ENCODE peak calls at places on chromosomes 5 and 9, in seven cellular contexts. V, K, W, P, U, J and A are unnamed samples. For H3K36me3, the result is how much of the 10 kb centered on the place peaks cover.

GRCh38 chr5:160507181-160507811 is 85.6 kb downstream of the PTTG1 start:
- DNase-seq in U (no peak), W (peak), K (no peak), P (no peak), J (no peak), V (no peak), A (no peak)

GRCh38 chr9:98536542-98537173 is 172.1 kb downstream of the GABBR2 start:
- DNase-seq in P (no peak), W (no peak), U (no peak), K (no peak), J (no peak), V (peak), A (no peak)

GRCh38 chr9:126614088-126614454 is 343 bp downstream of the LMX1B start:
- DNase-seq in K (no peak), U (no peak), P (no peak), J (no peak), W (no peak), V (no peak), A (peak)

GRCh38 chr5:163362806-163363788 is 74.3 kb upstream of the CCNG1 start:
- DNase-seq in V (no peak), J (no peak), P (no peak), W (no peak), K (no peak), U (no peak), A (no peak)

GRCh38 chr5:4205408-4205807 is 609.8 kb downstream of the IRX1 start:
- DNase-seq in U (no peak), V (no peak), W (no peak), J (no peak), P (no peak), K (no peak), A (no peak)

GRCh38 chr9:138101444-138102234 is 224.1 kb downstream of the CACNA1B start:
- DNase-seq in V (peak), K (no peak), J (no peak), W (no peak), U (no peak), P (peak), A (no peak)

GRCh38 chr9:129154866-129155477 is 23.1 kb downstream of the IER5L start:
- DNase-seq in P (no peak), K (no peak), V (no peak), U (no peak), W (no peak), J (no peak), A (no peak)

GRCh38 chr9:85884236-85884635 is 56.7 kb upstream of the NAA35 start:
- DNase-seq in U (no peak), K (no peak), P (no peak), V (no peak), W (no peak), J (no peak), A (no peak)

GRCh38 chr5:148491793-148492184 is 108.0 kb downstream of the FBXO38 start:
- DNase-seq in J (no peak), U (no peak), K (no peak), P (no peak), V (no peak), W (no peak), A (no peak)

GRCh38 chr5:67050125-67050524 is 146.5 kb downstream of the CD180 start:
- DNase-seq in W (no peak), J (no peak), P (no peak), U (no peak), K (no peak), V (no peak), A (no peak)

GRCh38 chr9:137194909-137195308 is 5.6 kb downstream of the TPRN start:
- DNase-seq in W (no peak), P (no peak), K (no peak), U (no peak), J (no peak), V (no peak), A (no peak)

GRCh38 chr5:83340511-83340918 is 131.0 kb upstream of the VCAN start:
- DNase-seq in J (no peak), K (no peak), U (no peak), P (no peak), V (no peak), W (no peak), A (no peak)

GRCh38 chr5:96434201-96434645 is 1.2 kb upstream of the PCSK1 start:
- DNase-seq in V (peak), P (peak), K (peak), U (peak), J (peak), W (peak), A (no peak)

GRCh38 chr5:76000586-76000985 is 82.6 kb upstream of the SV2C start:
- DNase-seq in J (no peak), W (no peak), V (no peak), P (no peak), K (no peak), U (no peak), A (no peak)

GRCh38 chr5:111792659-111793058 is 35.7 kb upstream of the NREP start:
- DNase-seq in V (no peak), U (no peak), P (no peak), W (peak), K (no peak), J (no peak), A (no peak)

GRCh38 chr5:65750938-65751337 is 28.9 kb downstream of the NLN start:
- DNase-seq in P (no peak), W (no peak), U (no peak), K (no peak), V (no peak), J (no peak), A (no peak)

GRCh38 chr9:73269430-73270101 is 117.9 kb downstream of the ANXA1 start:
- DNase-seq in V (no peak), K (peak), U (no peak), J (no peak), W (peak), P (no peak), A (no peak)

GRCh38 chr5:163503106-163504090 is 2.0 kb upstream of the MAT2B start:
- DNase-seq in J (peak), V (peak), U (peak), P (peak), K (peak), W (peak), A (no peak)

GRCh38 chr5:1172670-1173404 is 28.6 kb upstream of the SLC6A19 start:
- DNase-seq in P (no peak), K (no peak), W (no peak), V (peak), J (no peak), U (peak), A (peak)

GRCh38 chr9:22682536-22683392 is 236.1 kb downstream of the DMRTA1 start:
- DNase-seq in K (no peak), W (peak), U (no peak), P (no peak), V (no peak), J (no peak), A (no peak)

GRCh38 chr9:92650839-92651621 is 18.9 kb downstream of the IPPK start:
- DNase-seq in J (no peak), W (peak), U (no peak), P (peak), V (peak), K (no peak), A (no peak)

GRCh38 chr5:179296150-179296821 is 49.0 kb downstream of the ADAMTS2 start:
- DNase-seq in U (peak), K (no peak), W (no peak), J (no peak), P (peak), V (no peak), A (peak)

GRCh38 chr5:14110680-14111079 is 32.5 kb upstream of the TRIO start:
- DNase-seq in J (no peak), P (no peak), U (no peak), K (no peak), V (no peak), W (peak), A (no peak)

GRCh38 chr5:172101547-172102225 is 86.3 kb downstream of the STK10 start:
- DNase-seq in K (no peak), U (no peak), V (no peak), P (peak), J (no peak), W (no peak), A (no peak)

GRCh38 chr9:98906273-98907040 is 37.2 kb upstream of the COL15A1 start:
- DNase-seq in K (no peak), W (peak), V (no peak), U (no peak), P (peak), J (peak), A (no peak)

GRCh38 chr5:150272531-150272930 is 17.0 kb downstream of the CAMK2A start:
- DNase-seq in P (no peak), U (no peak), V (peak), K (peak), J (peak), W (peak), A (no peak)

GRCh38 chr5:55821731-55822512 is 29.2 kb upstream of the IL31RA start:
- DNase-seq in W (no peak), J (no peak), V (peak), K (peak), U (no peak), P (peak), A (no peak)

GRCh38 chr9:137381501-137382443 is 41.2 kb downstream of the EXD3 start:
- DNase-seq in P (peak), K (no peak), W (no peak), J (peak), U (peak), V (no peak), A (peak)

GRCh38 chr5:150279618-150280017 is 10.0 kb downstream of the CAMK2A start:
- DNase-seq in P (no peak), J (no peak), W (no peak), U (no peak), K (peak), V (no peak), A (no peak)

GRCh38 chr9:5621327-5621726 is 7.6 kb upstream of the RIC1 start:
- DNase-seq in W (peak), K (no peak), U (no peak), J (no peak), P (no peak), V (no peak), A (no peak)
- H3K27ac ChIP-seq in W (peak), K (no peak), U (no peak), J (no peak), P (no peak), V (no peak), A (peak)

GRCh38 chr5:36162810-36163486 is 11.0 kb downstream of the SKP2 start:
- DNase-seq in P (no peak), V (no peak), W (no peak), U (no peak), K (no peak), J (no peak), A (no peak)
- H3K36me3 ChIP-seq in P (under half), V (under half), W (half or more), U (under half), K (half or more), J (under half), A (half or more)

DNA sequence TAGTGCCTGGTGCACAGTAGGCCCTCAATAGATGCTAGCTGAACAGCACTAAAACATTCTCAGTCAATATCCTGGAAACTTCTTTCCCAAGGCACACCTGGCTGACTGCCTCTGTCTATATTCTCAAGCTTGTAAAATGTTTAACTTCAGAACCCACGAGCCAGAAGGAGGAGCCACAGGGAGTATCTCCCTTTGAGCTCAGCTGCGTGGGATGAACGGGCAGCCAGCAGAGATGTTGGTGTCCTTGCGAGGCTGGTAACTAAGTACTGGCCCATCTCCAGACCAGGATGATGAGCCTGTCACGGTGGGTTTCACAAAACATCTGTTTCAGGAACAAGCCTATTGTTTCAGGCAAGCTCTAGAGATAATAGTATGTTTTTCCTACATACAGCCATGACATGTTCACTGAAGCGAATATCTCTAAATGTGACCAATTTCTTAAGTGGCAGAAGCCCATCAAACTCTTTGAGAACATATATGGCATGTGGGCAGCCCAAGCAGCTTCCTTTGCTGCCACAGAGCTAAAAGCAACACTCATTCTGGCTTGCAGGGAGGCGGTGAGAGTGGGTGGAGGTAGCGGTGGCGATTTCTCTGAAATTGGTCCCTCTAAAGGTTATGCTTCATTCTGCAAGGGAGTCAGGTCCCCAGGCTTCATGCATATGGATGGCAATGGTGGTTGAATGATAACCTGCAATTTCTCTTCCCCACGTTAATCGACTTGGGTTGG is 206.2 kb downstream of the TTLL11 start:
- DNase-seq in U (no peak), J (no peak), K (no peak), V (peak), W (no peak), P (no peak), A (no peak)
- H3K27ac ChIP-seq in U (no peak), J (no peak), K (no peak), V (no peak), W (no peak), P (no peak), A (no peak)

DNA sequence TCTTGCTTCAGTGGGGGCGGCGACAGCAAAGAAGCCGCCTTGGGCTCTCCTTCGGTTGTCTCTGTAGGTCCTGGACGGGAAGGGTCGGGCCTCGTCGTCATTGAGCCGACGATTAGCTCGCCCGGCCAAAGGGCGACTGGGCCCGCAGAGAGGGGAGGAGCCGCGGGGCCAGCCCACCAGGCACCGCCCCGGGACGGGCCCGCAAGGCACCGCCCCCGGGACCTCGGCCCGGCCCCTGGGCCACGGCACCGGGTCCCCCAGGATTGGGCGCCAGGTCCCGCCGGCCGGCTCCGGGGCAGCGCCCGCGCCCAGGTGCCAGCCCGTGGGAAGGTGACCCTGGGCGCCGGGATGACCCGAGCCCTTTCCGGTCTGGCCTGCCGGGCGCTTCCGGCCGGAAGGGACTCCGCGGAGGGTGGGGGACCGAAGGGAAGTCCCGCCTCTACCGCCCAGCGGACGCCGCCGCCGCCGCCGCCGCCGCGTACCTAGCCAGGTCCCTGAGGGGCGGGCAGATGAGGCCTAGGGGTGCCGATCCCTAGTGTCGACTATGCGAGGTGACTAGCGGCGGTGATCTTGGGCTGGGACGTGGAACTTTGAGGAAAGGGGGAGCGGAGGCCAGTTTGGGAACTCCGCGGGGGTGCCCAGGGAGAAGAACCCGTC is at the start of the genes GBA2 and RGP1:
- DNase-seq in P (peak), W (peak), K (peak), U (peak), J (peak), V (peak), A (no peak)
- H3K36me3 ChIP-seq in P (under half), W (under half), K (under half), U (under half), J (under half), V (under half), A (half or more)

GRCh38 chr9:135502168-135502872 is 1.8 kb downstream of the MRPS2 start:
- DNase-seq in K (no peak), V (no peak), J (peak), U (no peak), P (peak), W (no peak), A (peak)
- H3K27ac ChIP-seq in K (no peak), V (no peak), J (no peak), U (peak), P (no peak), W (no peak), A (no peak)

DNA sequence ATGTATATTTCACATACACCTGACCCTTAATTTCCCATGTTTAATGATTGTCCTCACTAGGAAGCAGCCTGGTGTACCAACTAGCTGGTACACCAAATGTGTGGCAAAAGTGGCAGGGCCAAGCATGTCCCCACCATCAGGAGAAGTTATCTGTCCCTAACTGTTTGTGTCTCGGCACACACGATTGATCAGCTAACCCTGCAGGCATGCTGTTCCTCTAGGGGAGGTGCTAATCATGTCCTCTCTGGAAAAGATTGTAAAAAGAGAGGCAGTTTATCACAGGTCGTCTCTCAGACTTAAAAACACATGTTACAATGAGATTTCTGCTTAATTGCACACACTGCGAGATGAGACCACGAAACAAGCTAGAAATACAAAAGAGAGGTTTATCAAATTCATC is 342.7 kb downstream of the DIRAS2 start:
- DNase-seq in K (no peak), J (no peak), V (no peak), W (no peak), U (no peak), P (no peak), A (no peak)
- H3K36me3 ChIP-seq in K (under half), J (under half), V (under half), W (under half), U (under half), P (under half), A (under half)

GRCh38 chr9:124261787-124262595 is 4.2 kb downstream of the NEK6 start:
- DNase-seq in U (no peak), K (no peak), J (no peak), P (no peak), V (no peak), W (no peak), A (no peak)
- H3K27ac ChIP-seq in U (no peak), K (no peak), J (no peak), P (no peak), V (no peak), W (peak), A (peak)

DNA sequence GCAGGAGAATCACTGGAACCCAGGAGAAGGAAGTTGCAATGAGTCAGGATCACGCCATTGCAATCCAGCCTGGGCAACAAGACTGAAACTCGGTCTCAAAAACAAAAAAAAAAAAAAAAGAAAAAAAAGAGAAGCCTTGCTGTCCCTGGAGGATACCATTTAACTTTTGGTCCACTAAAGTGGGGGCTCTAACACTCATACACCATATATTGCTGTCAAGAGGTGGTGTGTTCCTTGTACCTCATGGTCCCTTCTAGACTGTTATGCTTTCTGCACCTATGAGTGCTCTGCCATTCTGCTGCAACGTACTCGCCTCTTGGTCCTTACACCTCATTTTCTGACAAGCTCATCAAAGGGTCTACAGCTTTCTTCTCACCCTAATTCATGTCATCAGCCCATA is 52.2 kb upstream of the ISOC1 start:
- DNase-seq in V (no peak), U (no peak), K (no peak), P (no peak), J (no peak), W (no peak), A (no peak)
- H3K36me3 ChIP-seq in V (under half), U (under half), K (under half), P (under half), J (under half), W (under half), A (under half)